ENCODE peak calls at places on chromosomes 2 and 18, in nine cellular contexts. F is colonic mucosa; A is left ventricle myocardium inferior; U is CD4-positive, alpha-beta memory T cell; D is adrenal gland; P is body of pancreas; V is PC-3; Z is PC-9; X is mammary epithelial cell. I is an unnamed sample.

GRCh38 chr2:221454459-221455105 is 117.5 kb downstream of the EPHA4 start:
- DNase-seq in F (no peak), A (no peak), U (no peak), D (no peak), P (no peak), V (no peak), Z (no peak), X (no peak), I (no peak)

GRCh38 chr2:142254057-142254456 is 123.2 kb upstream of the LRP1B start:
- DNase-seq in F (no peak), A (no peak), U (no peak), D (no peak), P (no peak), V (no peak), Z (no peak), X (no peak), I (no peak)

GRCh38 chr18:45793295-45793965 is 32.0 kb upstream of the SIGLEC15 start:
- DNase-seq in F (no peak), A (no peak), U (no peak), D (peak; percentile 72), P (no peak), V (peak; percentile 91), Z (peak; percentile 100), X (peak; percentile 99), I (no peak)

GRCh38 chr2:156099382-156099781 is 233.1 kb downstream of the NR4A2 start:
- DNase-seq in F (no peak), A (no peak), U (no peak), D (no peak), P (no peak), V (no peak), Z (no peak), X (no peak), I (no peak)

GRCh38 chr2:144523606-144524131 is 3.8 kb upstream of the ZEB2 start:
- DNase-seq in F (no peak), A (no peak), U (no peak), D (no peak), P (no peak), V (no peak), Z (no peak), X (no peak), I (no peak)

GRCh38 chr2:238406222-238406997 is 20.3 kb upstream of the ASB1 start:
- DNase-seq in F (no peak), A (no peak), U (no peak), D (no peak), P (no peak), V (no peak), Z (no peak), X (no peak), I (no peak)

GRCh38 chr2:69946351-69947077 is 14.9 kb downstream of the ASPRV1 start:
- DNase-seq in F (no peak), A (no peak), U (peak; percentile 64), D (no peak), P (no peak), V (peak; percentile 95), Z (peak; percentile 87), X (peak; percentile 89), I (no peak)

GRCh38 chr18:63831080-63831788 is 56.0 kb downstream of the SERPINB7 start:
- DNase-seq in F (no peak), A (no peak), U (no peak), D (no peak), P (no peak), V (peak; percentile 82), Z (no peak), X (peak; percentile 76), I (no peak)

GRCh38 chr2:101253013-101253712 is 477 bp downstream of the CNOT11 start:
- DNase-seq in F (peak; percentile 59), A (peak; percentile 51), U (no peak), D (peak; percentile 77), P (peak; percentile 82), V (peak; percentile 61), Z (peak; percentile 67), X (peak; percentile 68), I (peak; percentile 70)

GRCh38 chr2:162928356-162928755 is 89.8 kb upstream of the KCNH7 start:
- DNase-seq in F (no peak), A (no peak), U (no peak), D (no peak), P (no peak), V (peak; percentile 15), Z (no peak), X (peak; percentile 77), I (no peak)

GRCh38 chr2:99861376-99861760 is 281.0 kb downstream of the AFF3 start:
- DNase-seq in F (no peak), A (no peak), U (no peak), D (no peak), P (no peak), V (no peak), Z (no peak), X (no peak), I (no peak)

GRCh38 chr2:214796901-214797300 is 12.6 kb downstream of the BARD1 start:
- DNase-seq in F (no peak), A (no peak), U (no peak), D (no peak), P (no peak), V (no peak), Z (no peak), X (no peak), I (no peak)

GRCh38 chr2:58046335-58046584 is 346 bp upstream of the VRK2 start:
- DNase-seq in F (no peak), A (no peak), U (no peak), D (no peak), P (no peak), V (no peak), Z (no peak), X (no peak), I (no peak)

GRCh38 chr18:76494541-76495403 is at the start of gene ZNF516:
- DNase-seq in F (peak; percentile 45), A (peak; percentile 46), U (peak; percentile 0), D (peak; percentile 57), P (peak; percentile 36), V (no peak), Z (no peak), X (no peak), I (peak; percentile 46)

GRCh38 chr2:1754046-1754445 is 9.7 kb upstream of the PXDN start:
- DNase-seq in F (no peak), A (no peak), U (no peak), D (no peak), P (no peak), V (no peak), Z (no peak), X (no peak), I (no peak)
- H3K9me3 ChIP-seq in F (no peaks in the 10 kb centered on the region), A (no peaks in the 10 kb centered on the region), U (no peaks in the 10 kb centered on the region), D (no peaks in the 10 kb centered on the region), P (no peaks in the 10 kb centered on the region), V (no peaks in the 10 kb centered on the region), Z (no peaks in the 10 kb centered on the region), X (no peaks in the 10 kb centered on the region), I (no peaks in the 10 kb centered on the region)

GRCh38 chr2:218898109-218898878 is 17.6 kb downstream of the WNT10A start:
- DNase-seq in F (peak; percentile 75), A (peak; percentile 67), U (peak; percentile 80), D (peak; percentile 70), P (peak; percentile 58), V (peak; percentile 64), Z (no peak), X (peak; percentile 36), I (peak; percentile 56)
- H3K27me3 ChIP-seq in F (peaks cover 48% of the 10 kb centered on the region), A (peaks cover 100% of the 10 kb centered on the region), U (no peaks in the 10 kb centered on the region), D (peaks cover 74% of the 10 kb centered on the region), P (peaks cover 33% of the 10 kb centered on the region), V (no peaks in the 10 kb centered on the region), Z (no peaks in the 10 kb centered on the region), X (no peaks in the 10 kb centered on the region), I (peaks cover 53% of the 10 kb centered on the region)

DNA sequence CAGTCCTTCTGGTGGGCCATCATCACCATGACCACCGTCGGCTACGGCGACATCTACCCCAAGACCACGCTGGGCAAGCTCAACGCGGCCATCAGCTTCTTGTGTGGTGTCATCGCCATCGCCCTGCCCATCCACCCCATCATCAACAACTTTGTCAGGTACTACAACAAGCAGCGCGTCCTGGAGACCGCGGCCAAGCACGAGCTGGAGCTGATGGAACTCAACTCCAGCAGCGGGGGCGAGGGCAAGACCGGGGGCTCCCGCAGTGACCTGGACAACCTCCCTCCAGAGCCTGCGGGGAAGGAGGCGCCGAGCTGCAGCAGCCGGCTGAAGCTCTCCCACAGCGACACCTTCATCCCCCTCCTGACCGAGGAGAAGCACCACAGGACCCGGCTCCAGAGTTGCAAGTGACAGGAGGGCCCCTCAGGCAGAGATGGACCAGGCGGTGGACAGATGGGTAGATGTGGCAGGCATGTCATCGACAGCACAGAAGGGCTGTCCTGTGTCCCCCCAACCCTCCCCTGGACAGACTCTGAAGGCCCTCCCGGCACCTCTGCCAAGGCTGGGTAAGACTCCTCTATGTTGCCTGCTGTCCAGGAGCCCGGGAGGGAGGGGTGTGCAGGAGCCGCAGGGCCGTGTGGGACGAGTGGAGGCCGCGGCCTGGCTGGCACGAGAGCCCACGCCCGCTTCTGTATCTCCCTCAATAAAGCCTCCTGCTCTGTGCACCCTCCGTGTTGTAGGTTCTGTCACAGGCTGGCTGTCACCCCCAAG is 2.0 kb downstream of the KCNF1 start:
- DNase-seq in F (no peak), A (no peak), U (no peak), D (no peak), P (no peak), V (no peak), Z (peak; percentile 9), X (no peak), I (no peak)
- H3K4me3 ChIP-seq in F (no peak overlapping the region), A (no peak overlapping the region), U (no peak overlapping the region), D (no peak overlapping the region), P (no peak overlapping the region), V (no peak overlapping the region), Z (no peak overlapping the region), X (no peak overlapping the region), I (no peak overlapping the region)

DNA sequence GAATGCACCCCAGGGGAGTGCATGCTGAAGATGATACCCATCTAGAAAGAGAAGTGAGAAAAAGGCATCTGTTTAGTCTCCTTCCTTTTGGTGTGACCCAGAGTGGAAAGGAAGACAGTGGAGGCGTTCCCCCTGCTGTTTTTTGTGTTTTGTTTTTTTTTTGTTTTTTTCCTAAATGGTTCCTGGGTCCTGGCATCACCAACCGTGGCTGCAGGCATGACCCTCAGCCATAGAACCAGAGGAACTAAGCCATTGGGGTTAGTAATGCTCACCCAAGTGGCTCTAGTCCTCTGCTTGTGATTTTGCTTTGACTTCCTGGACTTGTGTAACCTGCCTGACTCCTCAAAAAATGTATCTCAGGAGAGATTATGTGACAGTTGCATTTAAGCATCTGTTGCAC is 451.3 kb downstream of the DCC start:
- DNase-seq in F (no peak), A (no peak), U (no peak), D (no peak), P (no peak), V (no peak), Z (no peak), X (no peak), I (no peak)
- H3K9me3 ChIP-seq in F (no peaks in the 10 kb centered on the region), A (peaks cover 92% of the 10 kb centered on the region), U (no peaks in the 10 kb centered on the region), D (no peaks in the 10 kb centered on the region), P (no peaks in the 10 kb centered on the region), V (peaks cover 5% of the 10 kb centered on the region), Z (no peaks in the 10 kb centered on the region), X (peaks cover 5% of the 10 kb centered on the region), I (no peaks in the 10 kb centered on the region)